ENCODE peak calls at places on chromosome 14, in seven cellular contexts. R, D, I, J, V, Z and E are unnamed samples.

GRCh38 chr14:69636051-69636639 is 24.7 kb downstream of the SUSD6 start:
- DNase-seq in Z (no peak), V (no peak), J (no peak), I (no peak), D (no peak), R (no peak), E (no peak)

GRCh38 chr14:74562515-74563232 is 49.4 kb downstream of the LTBP2 start:
- DNase-seq in J (no peak), D (no peak), Z (no peak), R (peak; percentile 40), I (no peak), V (no peak), E (no peak)

GRCh38 chr14:104863923-104864266 is 1.2 kb upstream of the CEP170B start:
- DNase-seq in J (peak; percentile 23), R (no peak), D (no peak), I (no peak), Z (no peak), V (no peak), E (no peak)

GRCh38 chr14:21244546-21244945 is 24.7 kb downstream of the HNRNPC start:
- DNase-seq in J (no peak), R (no peak), V (no peak), I (no peak), D (no peak), Z (no peak), E (no peak)

GRCh38 chr14:51967521-51967920 is 21.8 kb upstream of the RTRAF start:
- DNase-seq in J (no peak), R (no peak), D (no peak), I (no peak), Z (no peak), V (no peak), E (no peak)

GRCh38 chr14:96299441-96299840 is 43.4 kb downstream of the BDKRB1 start:
- DNase-seq in Z (no peak), R (no peak), I (no peak), J (peak; percentile 62), D (no peak), V (no peak), E (no peak)

GRCh38 chr14:31243860-31244259 is 36.3 kb upstream of the HECTD1 start:
- DNase-seq in V (peak; percentile 70), I (no peak), J (no peak), D (peak; percentile 96), R (no peak), Z (no peak), E (no peak)

GRCh38 chr14:61260939-61261776 is 20.0 kb downstream of the TMEM30B start:
- DNase-seq in I (no peak), R (peak; percentile 13), Z (no peak), V (no peak), J (no peak), D (peak; percentile 65), E (no peak)

GRCh38 chr14:41605550-41606248 is 977 bp upstream of the LRFN5 start:
- DNase-seq in I (no peak), J (no peak), Z (no peak), V (no peak), R (no peak), D (no peak), E (no peak)

GRCh38 chr14:85402546-85403162 is 127.3 kb upstream of the FLRT2 start:
- DNase-seq in Z (no peak), I (no peak), V (no peak), J (no peak), R (no peak), D (no peak), E (no peak)

GRCh38 chr14:53663709-53664108 is 292.9 kb downstream of the BMP4 start:
- DNase-seq in V (no peak), R (peak; percentile 76), I (no peak), J (no peak), D (peak; percentile 47), Z (peak; percentile 25), E (peak; percentile 31)

GRCh38 chr14:35336171-35337073 is 44.2 kb downstream of the PSMA6 start:
- DNase-seq in D (no peak), V (peak; percentile 88), Z (no peak), J (peak; percentile 42), R (peak; percentile 99), I (no peak), E (peak; percentile 68)

GRCh38 chr14:104390941-104391901 is 188.3 kb upstream of the C14orf180 start:
- DNase-seq in R (no peak), J (no peak), D (no peak), I (no peak), Z (no peak), V (no peak), E (no peak)

GRCh38 chr14:104075530-104076151 is 9.9 kb upstream of the ASPG start:
- DNase-seq in D (no peak), J (peak; percentile 32), V (no peak), R (no peak), I (no peak), Z (no peak), E (peak; percentile 33)

GRCh38 chr14:27845241-27845850 is 921.2 kb upstream of the FOXG1 start:
- DNase-seq in J (peak; percentile 38), V (peak; percentile 70), D (no peak), I (no peak), Z (no peak), R (no peak), E (peak; percentile 88)

DNA sequence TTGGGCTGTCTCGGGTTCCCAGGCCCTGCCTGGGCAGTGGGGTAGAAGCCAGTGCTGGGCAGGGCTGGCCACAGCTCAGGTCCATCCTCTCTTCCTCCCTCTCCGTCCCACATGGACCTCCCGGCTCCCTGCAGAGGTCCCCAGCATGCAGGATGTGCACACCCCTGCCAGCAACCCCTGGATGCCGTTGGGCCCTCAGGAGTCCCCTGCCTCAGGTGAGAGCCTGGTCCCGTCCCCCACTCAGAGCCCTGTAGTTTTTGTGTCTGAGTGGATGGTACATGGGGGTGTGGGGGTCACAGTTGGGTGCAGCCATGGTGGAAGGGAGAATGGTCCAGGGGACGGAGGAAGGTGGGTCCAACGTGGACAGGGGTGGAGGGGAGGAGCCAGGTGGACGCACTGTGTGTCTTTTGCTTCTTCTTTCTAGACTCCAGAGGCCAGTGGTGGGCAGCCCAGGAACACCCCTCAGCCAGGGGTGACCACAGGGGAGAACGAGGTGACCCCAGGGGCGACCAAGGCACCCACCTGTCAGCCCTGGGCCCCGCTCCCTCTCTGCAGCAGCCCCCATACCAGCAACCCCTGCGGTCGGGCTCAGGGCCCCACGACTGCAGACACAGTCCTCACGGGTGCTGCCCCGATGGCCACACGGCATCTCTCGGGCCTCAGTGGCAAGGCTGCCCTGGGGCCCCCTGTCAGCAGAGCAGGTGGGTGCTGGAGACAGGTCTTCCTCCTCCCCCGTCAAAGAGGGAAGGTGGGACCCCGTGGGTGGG is 21.7 kb downstream of the PAPLN start:
- DNase-seq in I (no peak), D (no peak), R (no peak), J (peak; percentile 33), Z (no peak), V (no peak), E (no peak)
- TF ChIP-seq JUND in I (no peak), D (no peak), R (no peak), J (no peak), Z (no peak), V (no peak), E (no peak)

GRCh38 chr14:70653662-70654061 is 11.9 kb downstream of the TTC9 start:
- DNase-seq in D (no peak), R (no peak), I (no peak), Z (no peak), J (no peak), V (no peak), E (no peak)

GRCh38 chr14:70652871-70653270 is 11.2 kb downstream of the TTC9 start:
- DNase-seq in V (no peak), Z (no peak), J (no peak), D (no peak), R (no peak), I (no peak), E (no peak)

GRCh38 chr14:70658899-70659298 is 17.2 kb downstream of the TTC9 start:
- DNase-seq in V (no peak), R (no peak), Z (no peak), I (no peak), J (no peak), D (no peak), E (no peak)

GRCh38 chr14:70654609-70655008 is 12.9 kb downstream of the TTC9 start:
- DNase-seq in R (no peak), Z (no peak), J (no peak), I (peak; percentile 69), V (no peak), D (no peak), E (no peak)

DNA sequence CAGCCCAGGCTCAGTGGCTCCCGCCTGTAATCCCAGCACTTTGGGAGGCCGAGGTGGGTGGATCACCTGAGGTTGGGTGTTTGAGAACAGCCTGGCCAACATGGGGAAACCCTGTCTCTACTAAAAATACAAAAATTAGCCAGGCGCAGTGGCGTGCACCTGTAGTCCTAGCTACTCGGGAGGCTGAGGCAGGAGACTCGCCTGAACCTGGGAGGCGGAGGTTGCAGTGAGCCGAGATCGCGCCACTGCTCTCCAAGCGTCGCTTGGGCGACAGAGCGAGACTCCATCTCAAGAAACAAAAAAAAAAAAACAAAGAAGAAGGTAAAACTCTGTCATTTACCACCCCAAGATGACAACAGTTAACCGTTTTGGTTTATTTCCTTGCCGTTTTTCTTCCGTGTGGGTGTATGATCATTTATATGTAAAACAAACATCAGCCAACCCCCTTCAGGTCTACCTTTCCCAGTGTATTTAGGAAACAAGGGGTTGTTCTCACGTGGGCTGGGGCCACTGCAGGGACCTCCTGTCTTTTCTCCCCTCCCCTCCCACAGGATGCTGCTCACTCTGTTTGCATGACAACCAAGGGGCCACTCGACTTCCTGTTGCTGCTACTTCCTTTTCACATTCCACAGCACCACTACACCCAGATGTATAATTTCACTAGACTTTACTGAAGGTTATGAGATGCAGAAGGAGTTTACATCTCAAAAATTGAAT is 13.6 kb downstream of the TTC9 start:
- DNase-seq in I (peak; percentile 88), D (no peak), J (no peak), V (no peak), Z (no peak), R (no peak), E (no peak)
- TF ChIP-seq JUND in I (no peak), D (no peak), J (no peak), V (no peak), Z (no peak), R (no peak), E (no peak)

DNA sequence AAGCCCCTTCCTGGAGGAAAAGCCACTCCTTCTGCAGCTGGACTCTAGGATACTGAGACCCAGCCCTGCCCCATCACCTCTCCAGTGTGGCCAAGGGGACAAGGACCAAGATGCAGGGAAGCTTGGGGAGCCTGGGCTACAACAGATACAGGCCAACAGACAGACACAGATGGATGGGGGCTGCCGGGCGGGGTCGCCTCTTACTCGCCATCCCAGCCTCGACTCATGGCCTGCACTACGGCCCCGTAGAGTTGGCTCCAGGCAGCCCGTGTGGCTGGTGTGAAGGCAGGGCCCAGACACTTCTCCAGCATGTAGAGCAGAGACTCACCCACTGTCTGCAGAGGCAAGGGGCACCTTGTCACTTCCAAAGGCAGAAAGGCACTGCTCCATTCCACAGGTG is 4.7 kb downstream of the NGB start:
- DNase-seq in J (no peak), Z (no peak), I (no peak), D (no peak), R (no peak), V (no peak), E (no peak)
- TF ChIP-seq JUND in J (no peak), Z (no peak), I (no peak), D (no peak), R (no peak), V (no peak), E (no peak)

DNA sequence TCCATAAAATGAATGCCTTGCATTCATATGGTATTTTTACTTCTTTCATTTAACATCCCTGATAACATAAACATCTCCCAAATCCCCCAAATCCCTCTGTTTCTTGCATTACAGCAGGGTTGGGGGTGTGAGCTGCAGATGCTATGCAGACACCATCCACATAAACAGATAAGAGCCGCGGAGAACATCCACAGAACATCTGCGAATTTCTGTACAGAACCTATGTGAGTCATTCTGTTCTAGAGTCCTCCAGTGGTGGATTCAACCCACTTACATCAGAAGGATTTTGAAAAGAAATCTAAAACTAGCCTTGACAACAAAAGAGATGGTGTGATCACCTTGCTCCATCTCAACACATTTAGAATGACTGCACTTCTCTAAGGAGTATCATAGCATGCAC is 20.3 kb downstream of the FBLN5 start:
- DNase-seq in J (no peak), R (no peak), Z (no peak), D (no peak), I (no peak), V (no peak), E (no peak)
- TF ChIP-seq JUND in J (no peak), R (no peak), Z (no peak), D (no peak), I (no peak), V (no peak), E (no peak)